ENCODE peak calls at places on chromosome 14, in four cellular contexts. H, U, T and L are unnamed samples.

GRCh38 chr14:64410084-64410774 is 22.1 kb downstream of the MTHFD1 start:
- DNase-seq in H (no peak), U (no peak), T (no peak), L (no peak)

GRCh38 chr14:52703225-52703624 is 3.8 kb upstream of the PSMC6 start:
- DNase-seq in H (no peak), U (no peak), T (no peak), L (no peak)

GRCh38 chr14:32761381-32761968 is 177.2 kb upstream of the NPAS3 start:
- DNase-seq in H (no peak), U (no peak), T (no peak), L (no peak)

GRCh38 chr14:71466942-71467341 is 465.3 kb upstream of the RGS6 start:
- DNase-seq in H (no peak), U (no peak), T (no peak), L (no peak)

GRCh38 chr14:84767434-84767833 is 762.5 kb upstream of the FLRT2 start:
- DNase-seq in H (no peak), U (no peak), T (no peak), L (no peak)

GRCh38 chr14:74190910-74191575 is 48.2 kb upstream of the VSX2 start:
- DNase-seq in H (no peak), U (no peak), T (no peak), L (no peak)

GRCh38 chr14:67331368-67332125 is 28.1 kb downstream of the ATP6V1D start:
- DNase-seq in H (no peak), U (no peak), T (no peak), L (no peak)

GRCh38 chr14:49240383-49240782 is 345.8 kb downstream of the RPS29 start:
- DNase-seq in H (no peak), U (no peak), T (no peak), L (no peak)

GRCh38 chr14:65255583-65256443 is 153.5 kb upstream of the MAX start:
- DNase-seq in H (peak; percentile 81), U (no peak), T (no peak), L (peak; percentile 46)

GRCh38 chr14:23067847-23068791 is 10.8 kb upstream of the CDH24 start:
- DNase-seq in H (peak; percentile 52), U (no peak), T (no peak), L (no peak)

GRCh38 chr14:104723651-104724406 is at the start of gene ADSS1:
- DNase-seq in H (peak; percentile 91), U (peak; percentile 46), T (peak; percentile 80), L (peak; percentile 84)

DNA sequence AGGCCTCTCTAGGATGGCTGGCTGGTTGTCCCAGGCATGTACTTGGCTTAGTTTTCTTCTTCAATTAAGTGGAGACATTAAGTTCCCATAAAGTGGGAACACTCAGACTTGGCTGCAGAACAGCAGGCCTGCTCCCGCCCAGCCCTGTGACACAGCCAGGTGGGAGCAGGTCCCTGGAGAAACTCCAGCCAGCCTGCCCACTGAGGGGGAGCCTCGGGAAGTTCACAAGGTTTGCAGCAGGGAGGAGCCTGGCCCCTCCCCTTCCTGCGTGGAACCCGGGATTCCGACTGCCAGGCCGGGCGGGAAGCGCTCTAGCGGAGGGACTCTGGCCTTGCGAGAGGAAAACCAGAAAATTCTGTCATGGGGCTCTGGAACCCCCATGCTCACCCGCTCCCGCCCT is 98.3 kb upstream of the EVL start:
- DNase-seq in H (no peak), U (peak; percentile 74), T (no peak), L (no peak)
- H3K27ac ChIP-seq in H (no peak overlapping the region), U (peak overlapping the region; percentile 12), T (no peak overlapping the region), L (no peak overlapping the region)

GRCh38 chr14:54975856-54976255 is 51.0 kb downstream of the WDHD1 start:
- DNase-seq in H (no peak), U (no peak), T (no peak), L (peak; percentile 42)
- H3K4me1 ChIP-seq in H (no peaks in the 10 kb centered on the region), U (no peaks in the 10 kb centered on the region), T (no peaks in the 10 kb centered on the region), L (no peaks in the 10 kb centered on the region)

GRCh38 chr14:92976268-92976667 is 53.3 kb downstream of the CHGA start:
- DNase-seq in H (no peak), U (no peak), T (no peak), L (no peak)

GRCh38 chr14:92971601-92972180 is 48.7 kb downstream of the CHGA start:
- DNase-seq in H (peak; percentile 65), U (no peak), T (peak; percentile 6), L (no peak)

GRCh38 chr14:92974541-92975345 is 51.8 kb downstream of the CHGA start:
- DNase-seq in H (peak; percentile 39), U (no peak), T (peak; percentile 13), L (no peak)

GRCh38 chr14:92973798-92974372 is 50.9 kb downstream of the CHGA start:
- DNase-seq in H (peak; percentile 67), U (peak; percentile 62), T (no peak), L (no peak)

GRCh38 chr14:92973265-92973797 is 50.4 kb downstream of the CHGA start:
- DNase-seq in H (peak; percentile 75), U (peak; percentile 93), T (peak; percentile 82), L (peak; percentile 82)
- TF ChIP-seq CTCF in H (peak; percentile 51), U (peak; percentile 91), T (peak; percentile 85), L (peak; percentile 83)

GRCh38 chr14:77638738-77639137 is 22.3 kb upstream of the SPTLC2 start:
- DNase-seq in H (no peak), U (no peak), T (no peak), L (peak; percentile 60)
- H3K27ac ChIP-seq in H (no peak overlapping the region), U (no peak overlapping the region), T (no peak overlapping the region), L (no peak overlapping the region)